ENCODE peak calls at places on chromosome 14, in seven cellular contexts. V is effector CD4-positive, alpha-beta T cell; O is H9; I is B cell; Y is NCI-H774; D is HFFc6; L is suprapubic skin. Z is an unnamed sample.

GRCh38 chr14:64266206-64266605 is 28.0 kb downstream of the ESR2 start:
- DNase-seq in L (no peak), D (peak), O (no peak), V (no peak), I (peak), Y (no peak), Z (no peak)

GRCh38 chr14:23376477-23377200 is at the start of gene CMTM5:
- DNase-seq in Y (no peak), O (peak), I (no peak), D (no peak), L (no peak), V (no peak), Z (no peak)

GRCh38 chr14:56891226-56891625 is 80.9 kb upstream of the OTX2 start:
- DNase-seq in L (no peak), D (no peak), O (no peak), V (no peak), I (no peak), Y (no peak), Z (no peak)

GRCh38 chr14:105760691-105761344 is 234.4 kb downstream of the TMEM121 start:
- DNase-seq in V (no peak), L (peak), I (no peak), O (no peak), D (no peak), Y (no peak), Z (no peak)

GRCh38 chr14:103500148-103500990 is 22.3 kb downstream of the CKB start:
- DNase-seq in D (peak), L (peak), I (peak), Y (peak), O (peak), V (peak), Z (no peak)

GRCh38 chr14:61560323-61560722 is 135.0 kb upstream of the HIF1A start:
- DNase-seq in D (no peak), L (no peak), V (no peak), O (no peak), Y (no peak), I (no peak), Z (no peak)

GRCh38 chr14:23076785-23077408 is 18.0 kb downstream of the ACIN1 start:
- DNase-seq in V (no peak), O (no peak), L (no peak), Y (no peak), D (peak), I (peak), Z (no peak)

GRCh38 chr14:56339855-56340701 is 221.9 kb downstream of the PELI2 start:
- DNase-seq in L (peak), O (peak), D (peak), I (peak), V (no peak), Y (peak), Z (no peak)

GRCh38 chr14:62455446-62455845 is 589.8 kb downstream of the KCNH5 start:
- DNase-seq in L (no peak), V (no peak), Y (no peak), I (no peak), D (no peak), O (no peak), Z (no peak)

GRCh38 chr14:89550761-89551283 is 133.8 kb upstream of the FOXN3 start:
- DNase-seq in D (no peak), L (no peak), V (no peak), I (no peak), O (no peak), Y (no peak), Z (no peak)

GRCh38 chr14:69424139-69424923 is 25.8 kb downstream of the SLC39A9 start:
- DNase-seq in V (no peak), D (peak), L (no peak), I (no peak), O (no peak), Y (no peak), Z (no peak)

GRCh38 chr14:103543721-103544626 is 15.0 kb downstream of the TRMT61A start:
- DNase-seq in D (no peak), O (no peak), V (no peak), L (no peak), I (no peak), Y (no peak), Z (no peak)

GRCh38 chr14:77086017-77086727 is 11.9 kb upstream of the CIPC start:
- DNase-seq in I (peak), L (no peak), V (no peak), O (peak), Y (no peak), D (peak), Z (no peak)

GRCh38 chr14:91406982-91407381 is 10.6 kb downstream of the CCDC88C start:
- DNase-seq in V (no peak), O (no peak), Y (no peak), L (no peak), D (no peak), I (no peak), Z (no peak)

GRCh38 chr14:95314609-95315008 is 5.1 kb downstream of the CLMN start:
- DNase-seq in L (no peak), O (no peak), V (no peak), Y (no peak), I (no peak), D (no peak), Z (peak)

GRCh38 chr14:51394391-51394790 is 154.3 kb downstream of the TMX1 start:
- DNase-seq in I (no peak), V (no peak), D (no peak), L (no peak), O (no peak), Y (no peak), Z (no peak)

GRCh38 chr14:90626550-90626949 is 189.7 kb downstream of the TTC7B start:
- DNase-seq in O (no peak), Y (no peak), D (no peak), I (no peak), V (no peak), L (no peak), Z (no peak)

Z was measured in GM12878.